ENCODE peak calls at places on chromosome 1, in six cellular contexts. Q, O, C, R, K and D are unnamed samples.
A peak's percentile ranks its signal among the peaks of the same experiment; 100 is the strongest.

GRCh38 chr1:197683895-197684553 is 91.3 kb downstream of the DENND1B start:
- DNase-seq in K (no peak), O (no peak), Q (no peak), C (no peak), R (no peak), D (no peak)

GRCh38 chr1:60589916-60590315 is 492.4 kb upstream of the NFIA start:
- DNase-seq in O (no peak), C (no peak), R (no peak), K (no peak), Q (no peak), D (no peak)

GRCh38 chr1:5661196-5662130 is 330.8 kb downstream of the NPHP4 start:
- DNase-seq in O (no peak), R (no peak), C (no peak), K (no peak), Q (no peak), D (no peak)

GRCh38 chr1:212012034-212012740 is 23.2 kb downstream of the INTS7 start:
- DNase-seq in K (no peak), R (peak; percentile 58), O (peak; percentile 37), Q (peak; percentile 67), C (peak; percentile 70), D (no peak)

GRCh38 chr1:219753901-219754300 is 141.0 kb upstream of the ZC3H11B start:
- DNase-seq in O (no peak), R (peak; percentile 38), C (no peak), K (no peak), Q (no peak), D (no peak)

GRCh38 chr1:97668945-97669344 is 251.9 kb downstream of the DPYD start:
- DNase-seq in K (no peak), O (peak; percentile 16), R (no peak), C (no peak), Q (no peak), D (no peak)

GRCh38 chr1:21246905-21247642 is 43.2 kb downstream of the ECE1 start:
- DNase-seq in K (no peak), C (no peak), O (no peak), R (no peak), Q (peak; percentile 55), D (no peak)

GRCh38 chr1:20152599-20152930 is 13.4 kb downstream of the PLA2G2F start:
- DNase-seq in R (no peak), K (no peak), C (no peak), O (no peak), Q (no peak), D (no peak)

GRCh38 chr1:32201011-32201855 is 838 bp downstream of the CCDC28B start:
- DNase-seq in K (no peak), R (peak; percentile 86), Q (peak; percentile 80), O (no peak), C (peak; percentile 79), D (no peak)

GRCh38 chr1:20588634-20589225 is at the start of gene CDA:
- DNase-seq in Q (peak; percentile 76), C (peak; percentile 77), K (no peak), R (no peak), O (peak; percentile 81), D (no peak)

GRCh38 chr1:44616991-44617702 is 57.1 kb downstream of the TMEM53 start:
- DNase-seq in Q (no peak), R (no peak), C (peak; percentile 26), O (no peak), K (no peak), D (no peak)

GRCh38 chr1:144101397-144102050 is 129.7 kb upstream of the FAM72C start:
- DNase-seq in C (peak; percentile 11), Q (peak; percentile 20), O (no peak), K (no peak), R (peak; percentile 16), D (peak; percentile 78)

GRCh38 chr1:111906816-111907215 is 82.7 kb downstream of the KCND3 start:
- DNase-seq in C (no peak), K (no peak), Q (no peak), O (no peak), R (no peak), D (no peak)

GRCh38 chr1:109113787-109114568 is at the start of gene ELAPOR1:
- DNase-seq in Q (peak; percentile 91), K (no peak), O (no peak), C (peak; percentile 78), R (no peak), D (no peak)

GRCh38 chr1:93813076-93813475 is 65.9 kb downstream of the DNTTIP2 start:
- DNase-seq in Q (no peak), O (no peak), K (no peak), C (no peak), R (no peak), D (no peak)

GRCh38 chr1:164576311-164577271 is 17.6 kb downstream of the PBX1 start:
- DNase-seq in O (no peak), R (peak; percentile 18), Q (no peak), C (no peak), K (no peak), D (peak; percentile 75)

GRCh38 chr1:154476791-154477190 is 25.2 kb upstream of the TDRD10 start:
- DNase-seq in Q (no peak), O (peak; percentile 43), R (no peak), C (peak; percentile 30), K (no peak), D (no peak)

GRCh38 chr1:168116327-168116799 is 20.4 kb downstream of the GPR161 start:
- DNase-seq in Q (peak; percentile 80), C (peak; percentile 68), K (no peak), R (no peak), O (no peak), D (peak; percentile 36)

GRCh38 chr1:58811303-58811702 is 27.5 kb upstream of the JUN start:
- DNase-seq in Q (no peak), K (no peak), O (no peak), C (no peak), R (no peak), D (no peak)

GRCh38 chr1:19529570-19530145 is 44.3 kb upstream of the CAPZB start:
- DNase-seq in C (no peak), R (peak; percentile 61), K (no peak), O (no peak), Q (no peak), D (no peak)

GRCh38 chr1:69312055-69312732 is 255.5 kb upstream of the LRRC7 start:
- DNase-seq in O (no peak), C (no peak), K (no peak), Q (no peak), R (no peak), D (no peak)

GRCh38 chr1:42847721-42848470 is 1.5 kb downstream of the ZNF691 start:
- DNase-seq in K (no peak), C (no peak), R (no peak), Q (no peak), O (no peak), D (no peak)

GRCh38 chr1:101290922-101291561 is 54.2 kb downstream of the S1PR1 start:
- DNase-seq in K (no peak), R (no peak), C (no peak), O (no peak), Q (no peak), D (no peak)

GRCh38 chr1:156106624-156107488 is 7.7 kb upstream of the LMNA start:
- DNase-seq in C (no peak), O (no peak), R (peak; percentile 54), Q (peak; percentile 35), K (no peak), D (no peak)

GRCh38 chr1:214261206-214262123 is 19.5 kb upstream of the SMYD2 start:
- DNase-seq in K (no peak), Q (peak; percentile 83), C (peak; percentile 83), R (peak; percentile 87), O (peak; percentile 64), D (no peak)

GRCh38 chr1:21497466-21498061 is 11.7 kb upstream of the ALPL start:
- DNase-seq in R (no peak), K (no peak), C (no peak), O (no peak), Q (no peak), D (no peak)

GRCh38 chr1:224502459-224503160 is 68.0 kb upstream of the WDR26 start:
- DNase-seq in K (no peak), Q (peak; percentile 75), R (no peak), O (no peak), C (peak; percentile 71), D (no peak)

GRCh38 chr1:224501836-224502235 is 67.2 kb upstream of the WDR26 start:
- DNase-seq in K (no peak), Q (no peak), C (no peak), R (no peak), O (no peak), D (no peak)

GRCh38 chr1:224504642-224505041 is 70.0 kb upstream of the WDR26 start:
- DNase-seq in K (no peak), Q (no peak), C (no peak), R (no peak), O (no peak), D (no peak)

GRCh38 chr1:224505454-224506093 is 71.0 kb upstream of the WDR26 start:
- DNase-seq in O (no peak), K (no peak), R (no peak), C (no peak), Q (no peak), D (no peak)

DNA sequence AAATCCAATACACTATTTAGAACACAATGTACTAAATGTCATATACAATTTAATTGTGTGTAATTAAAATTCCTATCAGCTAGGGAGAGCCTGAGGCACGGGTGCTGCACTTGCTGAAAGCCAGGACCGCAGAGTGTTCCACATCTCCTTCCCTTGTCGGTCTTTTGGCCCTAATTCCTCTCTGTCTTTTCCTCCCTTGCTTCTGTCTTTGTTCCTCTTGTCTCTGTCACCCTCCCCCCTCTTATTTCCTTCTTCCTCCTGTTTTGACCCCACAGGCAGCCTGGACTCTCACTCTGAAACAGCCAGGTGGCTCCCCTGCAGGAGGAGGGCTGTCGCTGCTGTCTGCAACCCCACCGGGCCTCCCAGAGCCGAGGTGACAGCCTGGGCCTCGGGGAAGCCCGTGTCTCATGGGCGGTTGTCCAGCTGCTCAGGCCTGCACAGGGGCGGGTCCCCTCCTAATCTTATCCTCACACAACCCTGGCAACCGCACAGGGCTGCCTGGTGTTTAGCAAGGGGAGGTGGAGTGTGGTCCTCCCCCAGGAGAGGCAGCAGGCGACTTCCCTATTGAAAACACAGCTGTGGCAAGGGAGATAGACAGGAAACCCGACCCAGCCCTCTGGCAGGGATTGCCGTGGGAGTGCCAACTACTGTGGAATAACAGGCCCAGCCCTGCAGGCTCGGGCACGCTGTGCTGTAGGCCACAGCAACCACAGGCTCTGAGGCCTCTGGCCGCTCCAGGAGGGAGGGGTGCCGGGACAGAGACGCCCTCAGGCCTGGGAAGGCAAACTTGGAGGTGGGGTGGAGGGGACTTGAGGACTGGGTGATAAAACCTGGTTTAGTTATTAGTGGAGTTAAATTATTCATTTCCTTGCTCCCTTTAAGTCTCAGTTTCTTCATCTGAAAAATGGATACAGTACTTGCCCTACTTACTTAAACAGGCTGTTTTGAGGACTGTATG is 68.8 kb upstream of the WDR26 start:
- DNase-seq in R (peak; percentile 91), O (no peak), K (no peak), C (peak; percentile 90), Q (peak; percentile 94), D (peak; percentile 92)
- TF ChIP-seq CTCF in R (peak; percentile 5), O (no peak), K (peak; percentile 31), C (peak; percentile 65), Q (no peak), D (no peak)

GRCh38 chr1:223233019-223233409 is 90.0 kb upstream of the TLR5 start:
- DNase-seq in R (no peak), Q (no peak), O (no peak), C (no peak), K (no peak), D (peak; percentile 21)
- TF ChIP-seq CTCF in R (no peak), Q (no peak), O (no peak), C (no peak), K (no peak), D (no peak)

GRCh38 chr1:9058465-9058864 is 11.0 kb downstream of the SLC2A5 start:
- DNase-seq in R (no peak), K (no peak), C (no peak), Q (no peak), O (no peak), D (no peak)
- TF ChIP-seq CTCF in R (no peak), K (peak; percentile 39), C (no peak), Q (no peak), O (no peak), D (no peak)

GRCh38 chr1:38817958-38818705 is 41.4 kb downstream of the RRAGC start:
- DNase-seq in R (no peak), O (no peak), Q (no peak), K (no peak), C (peak; percentile 15), D (no peak)
- TF ChIP-seq CTCF in R (peak; percentile 67), O (peak; percentile 45), Q (peak; percentile 81), K (peak; percentile 50), C (peak; percentile 30), D (peak; percentile 81)